ENCODE peak calls at places on chromosomes 16 and 17, in five cellular contexts. One of them, this sample, is unnamed.

GRCh38 chr16:5002699-5003143 is 31.0 kb downstream of the NAGPA start:
- DNase-seq in fibroblast of pulmonary artery: no peak
- DNase-seq in kidney: no peak
- DNase-seq in foreskin fibroblast: no peak
- DNase-seq in AG09309: no peak
- DNase-seq in this sample: no peak

GRCh38 chr16:74107795-74108610 is 188.6 kb upstream of the PSMD7 start:
- DNase-seq in fibroblast of pulmonary artery: peak
- DNase-seq in kidney: no peak
- DNase-seq in foreskin fibroblast: no peak
- DNase-seq in AG09309: peak
- DNase-seq in this sample: peak

GRCh38 chr17:44210342-44211192 is 8.9 kb downstream of the UBTF start:
- DNase-seq in fibroblast of pulmonary artery: peak
- DNase-seq in kidney: peak
- DNase-seq in foreskin fibroblast: peak
- DNase-seq in AG09309: no peak
- DNase-seq in this sample: peak

GRCh38 chr16:67881557-67882220 is 3.0 kb upstream of the NRN1L start:
- DNase-seq in fibroblast of pulmonary artery: no peak
- DNase-seq in kidney: no peak
- DNase-seq in foreskin fibroblast: no peak
- DNase-seq in AG09309: no peak
- DNase-seq in this sample: no peak

GRCh38 chr17:40097931-40098845 is 2.2 kb downstream of the NR1D1 start:
- DNase-seq in fibroblast of pulmonary artery: peak
- DNase-seq in kidney: peak
- DNase-seq in foreskin fibroblast: peak
- DNase-seq in AG09309: no peak
- DNase-seq in this sample: peak

GRCh38 chr17:72886622-72887021 is 205.9 kb downstream of the SLC39A11 start:
- DNase-seq in fibroblast of pulmonary artery: no peak
- DNase-seq in kidney: no peak
- DNase-seq in foreskin fibroblast: no peak
- DNase-seq in AG09309: no peak
- DNase-seq in this sample: no peak

GRCh38 chr16:56637814-56638750 is at the start of gene MT1A:
- DNase-seq in fibroblast of pulmonary artery: peak
- DNase-seq in kidney: peak
- DNase-seq in foreskin fibroblast: peak
- DNase-seq in AG09309: no peak
- DNase-seq in this sample: peak

GRCh38 chr17:72683506-72684404 is 408.7 kb downstream of the SLC39A11 start:
- DNase-seq in fibroblast of pulmonary artery: peak
- DNase-seq in kidney: no peak
- DNase-seq in foreskin fibroblast: peak
- DNase-seq in AG09309: peak
- DNase-seq in this sample: peak

GRCh38 chr17:43219746-43220380 is 8.2 kb downstream of the TMEM106A start:
- DNase-seq in fibroblast of pulmonary artery: no peak
- DNase-seq in kidney: no peak
- DNase-seq in foreskin fibroblast: no peak
- DNase-seq in AG09309: no peak
- DNase-seq in this sample: no peak

GRCh38 chr16:53458623-53459022 is 24.4 kb downstream of the RBL2 start:
- DNase-seq in fibroblast of pulmonary artery: no peak
- DNase-seq in kidney: no peak
- DNase-seq in foreskin fibroblast: no peak
- DNase-seq in AG09309: no peak
- DNase-seq in this sample: no peak

GRCh38 chr17:4449736-4450135 is 16.0 kb downstream of the SPNS3 start:
- DNase-seq in fibroblast of pulmonary artery: no peak
- DNase-seq in kidney: no peak
- DNase-seq in foreskin fibroblast: no peak
- DNase-seq in AG09309: no peak
- DNase-seq in this sample: peak

GRCh38 chr17:45302649-45303173 is 14.1 kb downstream of the MAP3K14 start:
- DNase-seq in fibroblast of pulmonary artery: peak
- DNase-seq in kidney: no peak
- DNase-seq in foreskin fibroblast: peak
- DNase-seq in AG09309: no peak
- DNase-seq in this sample: peak

GRCh38 chr17:2931426-2931825 is 132.0 kb downstream of the OR1D5 start:
- DNase-seq in fibroblast of pulmonary artery: no peak
- DNase-seq in kidney: no peak
- DNase-seq in foreskin fibroblast: no peak
- DNase-seq in AG09309: no peak
- DNase-seq in this sample: no peak

GRCh38 chr16:4505356-4506153 is 29.4 kb downstream of the HMOX2 start:
- DNase-seq in fibroblast of pulmonary artery: no peak
- DNase-seq in kidney: no peak
- DNase-seq in foreskin fibroblast: no peak
- DNase-seq in AG09309: no peak
- DNase-seq in this sample: peak

GRCh38 chr17:57918017-57918895 is 37.0 kb downstream of the CUEDC1 start:
- DNase-seq in fibroblast of pulmonary artery: peak
- DNase-seq in kidney: no peak
- DNase-seq in foreskin fibroblast: no peak
- DNase-seq in AG09309: no peak
- DNase-seq in this sample: no peak

GRCh38 chr17:53472586-53472985 is 350.1 kb upstream of the KIF2B start:
- DNase-seq in fibroblast of pulmonary artery: peak
- DNase-seq in kidney: no peak
- DNase-seq in foreskin fibroblast: no peak
- DNase-seq in AG09309: no peak
- DNase-seq in this sample: no peak

GRCh38 chr16:87896924-87897562 is 27.7 kb upstream of the SLC7A5 start:
- DNase-seq in fibroblast of pulmonary artery: no peak
- DNase-seq in kidney: no peak
- DNase-seq in foreskin fibroblast: no peak
- DNase-seq in AG09309: no peak
- DNase-seq in this sample: no peak

GRCh38 chr16:63100082-63100481 is 1063.8 kb upstream of the CDH8 start:
- DNase-seq in fibroblast of pulmonary artery: no peak
- DNase-seq in kidney: no peak
- DNase-seq in foreskin fibroblast: no peak
- DNase-seq in AG09309: no peak
- DNase-seq in this sample: no peak

GRCh38 chr16:51982715-51983680 is 563.9 kb downstream of the TOX3 start:
- DNase-seq in fibroblast of pulmonary artery: peak
- DNase-seq in kidney: no peak
- DNase-seq in foreskin fibroblast: peak
- DNase-seq in AG09309: peak
- DNase-seq in this sample: peak

GRCh38 chr16:508884-509736 is 18.4 kb upstream of the CAPN15 start:
- DNase-seq in fibroblast of pulmonary artery: peak
- DNase-seq in kidney: no peak
- DNase-seq in foreskin fibroblast: no peak
- DNase-seq in AG09309: no peak
- DNase-seq in this sample: peak

GRCh38 chr17:16314859-16315258 is 38.4 kb downstream of the CENPV start:
- DNase-seq in fibroblast of pulmonary artery: no peak
- DNase-seq in kidney: no peak
- DNase-seq in foreskin fibroblast: no peak
- DNase-seq in AG09309: no peak
- DNase-seq in this sample: no peak

GRCh38 chr16:28623172-28623711 is 13.4 kb upstream of the SULT1A1 start:
- DNase-seq in fibroblast of pulmonary artery: no peak
- DNase-seq in kidney: peak
- DNase-seq in foreskin fibroblast: no peak
- DNase-seq in AG09309: no peak
- DNase-seq in this sample: peak

GRCh38 chr17:39231587-39232551 is 6.1 kb upstream of the STAC2 start:
- DNase-seq in fibroblast of pulmonary artery: peak
- DNase-seq in kidney: peak
- DNase-seq in foreskin fibroblast: no peak
- DNase-seq in AG09309: no peak
- DNase-seq in this sample: peak

GRCh38 chr17:48631693-48632578 is 5.8 kb upstream of the HOXB9 start:
- DNase-seq in fibroblast of pulmonary artery: no peak
- DNase-seq in kidney: no peak
- DNase-seq in foreskin fibroblast: no peak
- DNase-seq in AG09309: no peak
- DNase-seq in this sample: no peak

GRCh38 chr17:38559025-38559879 is 46.5 kb downstream of the SRCIN1 start:
- DNase-seq in fibroblast of pulmonary artery: peak
- DNase-seq in kidney: peak
- DNase-seq in foreskin fibroblast: peak
- DNase-seq in AG09309: no peak
- DNase-seq in this sample: peak

GRCh38 chr17:82241183-82241925 is 12.5 kb downstream of the SLC16A3 start:
- DNase-seq in fibroblast of pulmonary artery: peak
- DNase-seq in kidney: peak
- DNase-seq in foreskin fibroblast: peak
- DNase-seq in AG09309: no peak
- DNase-seq in this sample: peak

GRCh38 chr16:24516900-24517669 is 22.3 kb upstream of the RBBP6 start:
- DNase-seq in fibroblast of pulmonary artery: peak
- DNase-seq in kidney: peak
- DNase-seq in foreskin fibroblast: peak
- DNase-seq in AG09309: peak
- DNase-seq in this sample: peak

GRCh38 chr16:80503144-80503543 is 37.6 kb upstream of the DYNLRB2 start:
- DNase-seq in fibroblast of pulmonary artery: no peak
- DNase-seq in kidney: no peak
- DNase-seq in foreskin fibroblast: no peak
- DNase-seq in AG09309: no peak
- DNase-seq in this sample: no peak

GRCh38 chr17:83132251-83133081 is 53.1 kb downstream of the METRNL start:
- DNase-seq in fibroblast of pulmonary artery: no peak
- DNase-seq in kidney: peak
- DNase-seq in foreskin fibroblast: no peak
- DNase-seq in AG09309: no peak
- DNase-seq in this sample: no peak

DNA sequence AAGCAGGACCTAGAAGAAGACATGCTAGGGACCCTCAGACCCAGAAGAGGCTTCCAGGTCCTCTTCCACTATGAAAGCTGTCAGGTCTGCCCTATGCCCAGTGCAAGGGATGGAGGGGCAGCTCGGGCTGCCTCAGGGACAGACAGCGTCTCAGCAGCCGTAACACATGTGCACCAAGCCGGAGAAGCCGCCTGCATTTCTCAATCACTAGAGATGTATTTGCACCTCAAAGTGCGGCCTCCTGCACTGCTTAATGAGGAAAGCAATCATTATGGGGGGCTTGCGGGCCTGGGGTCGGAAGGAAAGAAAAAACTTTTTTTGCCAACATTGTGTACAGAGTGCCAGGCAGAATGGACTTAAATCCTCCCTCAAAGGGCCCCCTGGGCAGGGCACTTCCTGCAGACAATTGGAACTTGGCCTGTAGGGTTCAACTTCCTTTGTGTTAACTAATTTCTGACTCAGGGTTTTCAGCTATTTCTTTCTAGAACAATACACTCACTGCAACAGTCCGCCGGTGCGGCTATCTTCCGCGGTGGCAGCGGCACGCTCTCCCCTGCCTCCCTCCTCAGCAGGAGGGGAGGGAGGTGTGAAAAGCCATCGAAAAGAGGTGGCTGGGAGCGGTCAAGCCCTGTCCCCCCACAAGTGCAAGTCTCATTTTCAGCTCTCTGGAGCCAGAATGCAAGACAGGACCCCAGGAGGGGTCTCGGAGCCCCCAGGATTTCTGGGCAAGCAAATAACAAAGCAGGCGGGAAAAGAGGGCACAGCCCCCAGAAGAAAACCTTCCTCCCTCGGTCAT is 101.2 kb downstream of the ZNF423 start:
- DNase-seq in fibroblast of pulmonary artery: peak
- DNase-seq in kidney: no peak
- DNase-seq in foreskin fibroblast: peak
- DNase-seq in AG09309: no peak
- DNase-seq in this sample: peak
- H3K4me3 ChIP-seq in fibroblast of pulmonary artery: peak
- H3K4me3 ChIP-seq in kidney: peak
- H3K4me3 ChIP-seq in foreskin fibroblast: peak
- H3K4me3 ChIP-seq in AG09309: peak
- H3K4me3 ChIP-seq in this sample: no peak

GRCh38 chr17:1030684-1031557 is 34.0 kb downstream of the TIMM22 start:
- DNase-seq in fibroblast of pulmonary artery: no peak
- DNase-seq in kidney: no peak
- DNase-seq in foreskin fibroblast: no peak
- DNase-seq in AG09309: no peak
- DNase-seq in this sample: no peak
- H3K4me3 ChIP-seq in fibroblast of pulmonary artery: no peak
- H3K4me3 ChIP-seq in kidney: peak
- H3K4me3 ChIP-seq in foreskin fibroblast: no peak
- H3K4me3 ChIP-seq in AG09309: no peak
- H3K4me3 ChIP-seq in this sample: peak

DNA sequence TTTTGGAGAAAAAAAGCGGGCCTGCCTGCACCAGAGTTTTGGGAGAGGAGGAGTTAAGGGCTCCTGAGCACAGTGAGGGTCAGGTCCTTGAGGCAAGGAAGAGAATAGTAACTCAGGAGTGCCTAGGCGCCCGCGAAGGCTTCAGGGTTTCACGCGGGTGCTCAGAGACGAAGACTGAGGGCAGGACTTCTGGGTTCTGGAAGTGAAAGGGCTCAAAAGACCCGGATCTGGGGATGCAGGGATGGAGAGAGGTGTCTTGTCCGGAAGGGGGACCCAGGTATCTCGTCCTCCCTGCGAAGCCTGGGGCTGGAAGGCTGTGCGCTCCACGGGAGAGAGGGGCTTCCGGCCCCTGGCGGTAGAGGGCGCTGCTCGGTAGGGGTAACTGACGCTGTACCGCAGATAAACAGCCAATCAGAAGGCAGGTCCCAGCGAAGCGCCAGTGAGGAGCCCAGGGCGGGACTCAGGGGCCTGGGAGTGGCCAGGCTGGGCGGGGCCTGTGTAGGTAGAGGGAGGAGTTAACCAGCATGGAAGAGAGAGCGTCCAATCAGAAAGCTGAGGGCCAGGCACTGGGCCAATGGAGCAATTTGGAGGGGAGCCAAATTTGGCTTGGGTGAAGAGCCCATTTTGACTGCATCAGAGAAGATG is 729 bp downstream of the TGFB1I1 start:
- DNase-seq in fibroblast of pulmonary artery: peak
- DNase-seq in kidney: peak
- DNase-seq in foreskin fibroblast: peak
- DNase-seq in AG09309: peak
- DNase-seq in this sample: peak
- H3K4me3 ChIP-seq in fibroblast of pulmonary artery: peak
- H3K4me3 ChIP-seq in kidney: peak
- H3K4me3 ChIP-seq in foreskin fibroblast: peak
- H3K4me3 ChIP-seq in AG09309: peak
- H3K4me3 ChIP-seq in this sample: peak

GRCh38 chr16:57696240-57696639 is 1.6 kb downstream of the DRC7 start:
- DNase-seq in fibroblast of pulmonary artery: no peak
- DNase-seq in kidney: no peak
- DNase-seq in foreskin fibroblast: no peak
- DNase-seq in AG09309: no peak
- DNase-seq in this sample: no peak

GRCh38 chr16:57695378-57696054 is 910 bp downstream of the DRC7 start:
- DNase-seq in fibroblast of pulmonary artery: no peak
- DNase-seq in kidney: no peak
- DNase-seq in foreskin fibroblast: no peak
- DNase-seq in AG09309: no peak
- DNase-seq in this sample: no peak

GRCh38 chr16:57693539-57693938 is 1.1 kb upstream of the DRC7 start:
- DNase-seq in fibroblast of pulmonary artery: no peak
- DNase-seq in kidney: no peak
- DNase-seq in foreskin fibroblast: no peak
- DNase-seq in AG09309: no peak
- DNase-seq in this sample: no peak

GRCh38 chr16:57694191-57694555 is 433 bp upstream of the DRC7 start:
- DNase-seq in fibroblast of pulmonary artery: no peak
- DNase-seq in kidney: no peak
- DNase-seq in foreskin fibroblast: no peak
- DNase-seq in AG09309: no peak
- DNase-seq in this sample: no peak

GRCh38 chr16:57694556-57695377 is at the start of gene DRC7:
- DNase-seq in fibroblast of pulmonary artery: peak
- DNase-seq in kidney: no peak
- DNase-seq in foreskin fibroblast: no peak
- DNase-seq in AG09309: no peak
- DNase-seq in this sample: peak
- H3K4me3 ChIP-seq in fibroblast of pulmonary artery: peak
- H3K4me3 ChIP-seq in kidney: peak
- H3K4me3 ChIP-seq in foreskin fibroblast: no peak
- H3K4me3 ChIP-seq in AG09309: no peak
- H3K4me3 ChIP-seq in this sample: no peak

This sample was measured in transverse colon.